ENCODE peak calls at places on chromosomes 2 and 18, in five cellular contexts. G, T, C, V and Q are unnamed samples.

GRCh38 chr18:43916984-43917383 is 639.7 kb upstream of the SYT4 start:
- DNase-seq in G (no peak), T (no peak), C (no peak), V (no peak), Q (no peak)

GRCh38 chr2:219509780-219510511 is 4.3 kb upstream of the ASIC4 start:
- DNase-seq in G (no peak), T (peak; percentile 58), V (no peak), C (peak; percentile 59), Q (peak; percentile 97)

GRCh38 chr2:241598487-241598886 is 38.5 kb downstream of the THAP4 start:
- DNase-seq in G (no peak), C (no peak), V (no peak), T (no peak), Q (peak; percentile 46)

GRCh38 chr18:63197246-63197791 is 122.2 kb downstream of the BCL2 start:
- DNase-seq in G (no peak), V (no peak), C (no peak), T (no peak), Q (no peak)

GRCh38 chr18:48409591-48410094 is 460 bp upstream of the ZBTB7C start:
- DNase-seq in V (no peak), G (no peak), C (no peak), T (peak; percentile 43), Q (peak; percentile 54)

GRCh38 chr2:219525533-219526232 is 11.4 kb downstream of the ASIC4 start:
- DNase-seq in C (no peak), V (no peak), T (no peak), G (no peak), Q (peak; percentile 97)

GRCh38 chr18:22846088-22846683 is 86.9 kb upstream of the RBBP8 start:
- DNase-seq in V (no peak), G (no peak), T (no peak), C (no peak), Q (no peak)

GRCh38 chr2:207223051-207223450 is 57.3 kb upstream of the KLF7 start:
- DNase-seq in V (no peak), G (no peak), C (no peak), T (no peak), Q (peak; percentile 61)

DNA sequence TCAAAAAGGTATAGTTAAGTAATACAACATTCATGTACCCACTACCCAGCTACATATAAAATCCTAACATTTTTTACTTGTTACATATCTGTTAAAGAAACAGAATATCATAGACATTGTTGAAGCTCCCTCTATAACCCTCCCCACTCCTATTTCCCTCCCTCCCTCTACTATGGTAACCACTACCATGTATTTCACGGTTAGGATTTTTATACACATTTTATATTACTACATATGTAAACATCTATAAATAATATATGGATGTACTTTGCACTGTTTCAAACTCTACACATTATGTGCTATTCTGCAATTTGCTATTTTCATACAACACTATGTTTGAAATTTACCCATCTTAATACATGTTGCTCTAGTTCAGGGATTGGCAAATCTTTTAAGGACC is 36.3 kb downstream of the THOC1 start:
- DNase-seq in C (no peak), G (no peak), T (no peak), V (no peak), Q (no peak)
- H3K36me3 ChIP-seq in C (peaks cover 23% of the 10 kb centered on the region), G (no peaks in the 10 kb centered on the region), T (peaks cover 8% of the 10 kb centered on the region), V (peaks cover 2% of the 10 kb centered on the region), Q (peaks cover 33% of the 10 kb centered on the region)

DNA sequence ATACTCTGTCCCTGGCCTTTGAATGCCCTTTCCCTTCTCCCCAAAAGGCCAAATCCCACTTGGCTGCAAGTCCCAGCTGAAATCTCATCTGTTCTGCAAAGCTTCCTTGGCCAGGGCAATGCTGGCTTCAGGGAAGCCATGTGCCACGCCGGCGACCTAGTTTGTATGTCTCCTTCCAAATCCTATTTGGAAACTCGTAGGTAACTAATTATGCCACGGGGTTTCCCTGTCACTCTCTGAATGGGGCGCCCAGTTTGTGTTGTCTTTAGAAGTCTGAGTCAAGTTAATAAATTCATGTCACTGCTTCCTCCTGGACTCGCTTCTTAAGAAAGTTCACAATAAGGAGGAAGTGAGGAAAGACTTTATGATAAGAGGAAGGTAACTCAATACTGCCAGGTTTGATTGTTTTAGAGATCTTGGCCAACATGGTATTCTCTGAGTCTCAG is 19.1 kb downstream of the FHL2 start:
- DNase-seq in G (no peak), V (no peak), C (peak; percentile 59), T (no peak), Q (no peak)
- H3K36me3 ChIP-seq in G (no peaks in the 10 kb centered on the region), V (peaks cover 8% of the 10 kb centered on the region), C (peaks cover 26% of the 10 kb centered on the region), T (peaks cover 82% of the 10 kb centered on the region), Q (peaks cover 11% of the 10 kb centered on the region)

GRCh38 chr18:285817-286216 is 18.0 kb upstream of the THOC1 start:
- DNase-seq in T (no peak), C (no peak), V (no peak), G (no peak), Q (no peak)

GRCh38 chr18:292271-292670 is 24.4 kb upstream of the THOC1 start:
- DNase-seq in G (no peak), C (no peak), V (no peak), T (no peak), Q (peak; percentile 11)

DNA sequence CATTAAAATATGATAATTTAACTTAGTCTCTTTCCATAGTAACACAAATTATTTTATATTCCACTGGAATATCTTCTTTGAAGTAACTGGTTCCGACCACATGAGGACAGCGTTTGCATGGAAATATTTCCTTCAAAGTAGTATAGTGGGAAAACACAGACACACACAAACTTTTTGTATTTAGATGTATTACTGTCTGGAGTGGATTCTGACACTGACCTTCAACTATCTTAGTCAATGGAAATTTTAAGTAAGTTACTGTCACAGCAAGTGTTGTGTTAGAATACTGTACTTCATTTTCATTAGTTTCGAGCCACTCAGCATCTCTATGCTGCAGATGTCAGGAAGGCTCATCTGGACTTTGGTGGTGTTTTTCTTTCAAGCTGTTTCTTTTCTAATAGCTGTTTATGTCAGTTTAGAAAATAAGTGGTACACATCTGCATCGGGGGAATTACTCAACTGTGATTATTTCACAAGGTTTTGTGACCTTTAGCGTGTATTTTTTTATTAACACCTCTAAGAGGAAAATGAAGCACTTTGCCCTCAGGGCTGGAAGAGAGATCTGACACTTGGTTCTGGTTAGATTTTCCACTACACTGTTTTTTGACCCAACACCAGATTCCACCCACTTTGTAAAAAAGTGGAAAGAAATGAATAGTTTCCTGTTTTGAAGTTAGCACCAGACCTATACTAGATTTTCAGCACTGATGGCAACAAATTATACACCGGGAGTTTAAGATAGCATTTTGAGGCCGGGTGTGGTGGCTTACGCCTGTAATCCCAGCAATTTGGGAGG is 18.9 kb upstream of the THOC1 start:
- DNase-seq in V (no peak), T (no peak), C (no peak), G (no peak), Q (peak; percentile 14)
- H3K36me3 ChIP-seq in V (no peaks in the 10 kb centered on the region), T (no peaks in the 10 kb centered on the region), C (no peaks in the 10 kb centered on the region), G (no peaks in the 10 kb centered on the region), Q (no peaks in the 10 kb centered on the region)

GRCh38 chr18:12336887-12337286 is 28.8 kb downstream of the TUBB6 start:
- DNase-seq in G (no peak), C (no peak), V (no peak), T (no peak), Q (no peak)

GRCh38 chr18:12335503-12335902 is 27.5 kb downstream of the TUBB6 start:
- DNase-seq in C (no peak), G (no peak), T (no peak), V (no peak), Q (no peak)

GRCh38 chr18:12333650-12334279 is 25.7 kb downstream of the TUBB6 start:
- DNase-seq in V (no peak), C (no peak), G (no peak), T (no peak), Q (no peak)

GRCh38 chr18:12336251-12336650 is 28.2 kb downstream of the TUBB6 start:
- DNase-seq in T (no peak), G (peak; percentile 77), C (no peak), V (peak; percentile 74), Q (no peak)

GRCh38 chr18:12334280-12335262 is 26.5 kb downstream of the TUBB6 start:
- DNase-seq in V (no peak), T (no peak), G (no peak), C (no peak), Q (no peak)
- H3K36me3 ChIP-seq in V (no peaks in the 10 kb centered on the region), T (peaks cover 92% of the 10 kb centered on the region), G (peaks cover 2% of the 10 kb centered on the region), C (peaks cover 82% of the 10 kb centered on the region), Q (peaks cover 51% of the 10 kb centered on the region)

DNA sequence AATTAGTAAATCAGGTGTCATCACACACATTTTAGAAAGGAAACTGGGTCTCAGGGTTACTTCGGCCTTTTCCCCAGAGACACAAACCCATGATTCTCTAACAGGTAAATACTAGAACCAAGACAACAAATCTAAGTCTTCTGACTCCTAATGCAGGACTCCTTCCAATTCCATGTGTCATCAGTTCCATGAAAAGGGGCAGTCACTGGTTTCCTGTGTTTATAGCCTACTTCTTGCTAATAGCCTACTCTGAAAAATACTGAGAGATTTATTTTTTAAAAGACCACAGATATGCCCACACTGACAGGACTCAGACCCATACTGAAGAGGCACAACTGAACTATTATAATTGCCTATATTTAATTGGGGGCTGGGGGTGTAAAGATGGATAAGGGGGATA is 33.0 kb downstream of the RAB1A start:
- DNase-seq in V (no peak), C (no peak), G (no peak), T (no peak), Q (no peak)
- H3K36me3 ChIP-seq in V (peaks cover 3% of the 10 kb centered on the region), C (peaks cover 94% of the 10 kb centered on the region), G (no peaks in the 10 kb centered on the region), T (peaks cover 97% of the 10 kb centered on the region), Q (peaks cover 82% of the 10 kb centered on the region)